ENCODE peak calls at places on chromosomes 6 and 20, in five cellular contexts. J, W, N, C and V are unnamed samples.

GRCh38 chr6:38179300-38179699 is 359.8 kb downstream of the ZFAND3 start:
- DNase-seq in J (no peak), W (no peak), N (no peak), C (no peak), V (no peak)

GRCh38 chr20:8805737-8806442 is 263.0 kb upstream of the PLCB4 start:
- DNase-seq in J (no peak), W (no peak), N (no peak), C (no peak), V (no peak)

GRCh38 chr6:87555506-87555905 is 34.3 kb downstream of the RARS2 start:
- DNase-seq in J (no peak), W (no peak), N (no peak), C (no peak), V (no peak)

GRCh38 chr6:108782231-108783041 is 65.8 kb upstream of the ARMC2 start:
- DNase-seq in J (peak; percentile 89), W (peak; percentile 92), N (peak; percentile 88), C (peak; percentile 89), V (no peak)

GRCh38 chr6:168208854-168209253 is 110.7 kb downstream of the DACT2 start:
- DNase-seq in J (no peak), W (peak; percentile 94), N (no peak), C (peak; percentile 21), V (no peak)

GRCh38 chr20:46040902-46041535 is 12.0 kb downstream of the SLC12A5 start:
- DNase-seq in J (peak; percentile 24), W (peak; percentile 88), N (no peak), C (peak; percentile 75), V (no peak)

GRCh38 chr6:105759946-105760345 is 326.2 kb upstream of the PRDM1 start:
- DNase-seq in J (no peak), W (no peak), N (no peak), C (no peak), V (no peak)

GRCh38 chr6:157599191-157599590 is 218.2 kb downstream of the ZDHHC14 start:
- DNase-seq in J (no peak), W (no peak), N (no peak), C (no peak), V (no peak)

GRCh38 chr6:157314705-157315321 is 8.5 kb downstream of the TMEM242 start:
- DNase-seq in J (peak; percentile 41), W (peak; percentile 83), N (peak; percentile 69), C (peak; percentile 79), V (peak; percentile 42)

GRCh38 chr6:143060806-143061596 is at the start of gene AIG1:
- DNase-seq in J (peak; percentile 68), W (peak; percentile 73), N (peak; percentile 93), C (peak; percentile 39), V (no peak)

GRCh38 chr6:151215999-151216398 is 23.8 kb upstream of the AKAP12 start:
- DNase-seq in J (no peak), W (peak; percentile 29), N (no peak), C (no peak), V (no peak)

GRCh38 chr6:28258877-28259777 is at the start of gene NKAPL:
- DNase-seq in J (no peak), W (peak; percentile 61), N (no peak), C (no peak), V (no peak)

GRCh38 chr20:23152308-23152892 is 66.3 kb upstream of the CD93 start:
- DNase-seq in J (peak; percentile 56), W (no peak), N (no peak), C (peak; percentile 93), V (no peak)

GRCh38 chr6:26305097-26305841 is 59.7 kb upstream of the BTN3A2 start:
- DNase-seq in J (peak; percentile 66), W (peak; percentile 80), N (no peak), C (peak; percentile 95), V (no peak)

GRCh38 chr6:74863968-74864367 is 341.9 kb downstream of the COL12A1 start:
- DNase-seq in J (no peak), W (no peak), N (no peak), C (no peak), V (no peak)

GRCh38 chr6:27452496-27452897 is 20.4 kb downstream of the ZNF184 start:
- DNase-seq in J (no peak), W (no peak), N (no peak), C (no peak), V (no peak)

GRCh38 chr6:118905851-118906250 is 11.9 kb downstream of the ASF1A start:
- DNase-seq in J (no peak), W (no peak), N (no peak), C (no peak), V (no peak)

GRCh38 chr6:129498950-129499870 is 210.8 kb downstream of the ARHGAP18 start:
- DNase-seq in J (peak; percentile 32), W (peak; percentile 80), N (peak; percentile 9), C (peak; percentile 72), V (no peak)
- TF ChIP-seq REST in J (no peak), W (no peak), N (no peak), C (no peak), V (no peak)

DNA sequence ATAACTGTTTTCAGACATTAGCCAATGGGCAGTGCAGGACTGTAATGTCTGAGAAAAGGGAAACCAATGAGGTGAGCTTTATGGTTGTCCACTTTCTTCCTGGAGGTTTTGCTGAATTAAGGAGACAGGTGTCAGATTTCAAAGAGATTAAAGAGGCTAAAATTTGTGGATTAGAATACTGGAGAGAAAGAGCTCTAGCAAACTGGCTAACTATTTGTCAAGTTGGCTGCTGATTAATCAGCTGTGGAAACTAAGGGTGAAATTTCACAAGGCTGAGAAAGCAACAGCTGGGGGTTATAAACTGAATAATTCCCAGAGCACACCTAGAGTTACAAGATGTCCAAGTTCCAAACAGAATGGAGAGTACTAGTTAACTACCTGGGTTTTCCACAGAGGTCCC is 198.9 kb downstream of the TBC1D32 start:
- DNase-seq in J (no peak), W (no peak), N (no peak), C (no peak), V (no peak)
- TF ChIP-seq POLR2AphosphoS5 in J (no peak), W (no peak), N (no peak), C (no peak), V (no peak)

DNA sequence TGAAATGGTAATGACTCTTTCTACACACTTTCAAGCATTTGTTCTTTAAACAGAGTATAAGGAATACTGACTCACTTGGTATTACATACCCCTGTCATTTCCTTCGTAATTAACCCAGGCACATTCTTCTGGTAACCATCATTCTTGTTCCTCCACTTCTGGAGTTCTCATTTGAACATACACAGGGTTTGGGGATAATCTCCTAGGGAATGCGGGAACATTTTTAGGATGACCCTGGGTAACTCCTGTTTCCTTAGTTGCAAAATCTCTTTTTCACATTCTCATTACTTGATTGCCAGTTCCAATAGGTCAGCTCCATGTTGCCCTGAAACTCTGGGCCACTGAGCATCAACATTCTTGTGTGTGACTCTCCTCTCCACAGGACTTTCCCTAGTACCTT is 51.5 kb upstream of the E2F3 start:
- DNase-seq in J (no peak), W (no peak), N (no peak), C (no peak), V (no peak)
- TF ChIP-seq REST in J (no peak), W (no peak), N (no peak), C (no peak), V (no peak)

DNA sequence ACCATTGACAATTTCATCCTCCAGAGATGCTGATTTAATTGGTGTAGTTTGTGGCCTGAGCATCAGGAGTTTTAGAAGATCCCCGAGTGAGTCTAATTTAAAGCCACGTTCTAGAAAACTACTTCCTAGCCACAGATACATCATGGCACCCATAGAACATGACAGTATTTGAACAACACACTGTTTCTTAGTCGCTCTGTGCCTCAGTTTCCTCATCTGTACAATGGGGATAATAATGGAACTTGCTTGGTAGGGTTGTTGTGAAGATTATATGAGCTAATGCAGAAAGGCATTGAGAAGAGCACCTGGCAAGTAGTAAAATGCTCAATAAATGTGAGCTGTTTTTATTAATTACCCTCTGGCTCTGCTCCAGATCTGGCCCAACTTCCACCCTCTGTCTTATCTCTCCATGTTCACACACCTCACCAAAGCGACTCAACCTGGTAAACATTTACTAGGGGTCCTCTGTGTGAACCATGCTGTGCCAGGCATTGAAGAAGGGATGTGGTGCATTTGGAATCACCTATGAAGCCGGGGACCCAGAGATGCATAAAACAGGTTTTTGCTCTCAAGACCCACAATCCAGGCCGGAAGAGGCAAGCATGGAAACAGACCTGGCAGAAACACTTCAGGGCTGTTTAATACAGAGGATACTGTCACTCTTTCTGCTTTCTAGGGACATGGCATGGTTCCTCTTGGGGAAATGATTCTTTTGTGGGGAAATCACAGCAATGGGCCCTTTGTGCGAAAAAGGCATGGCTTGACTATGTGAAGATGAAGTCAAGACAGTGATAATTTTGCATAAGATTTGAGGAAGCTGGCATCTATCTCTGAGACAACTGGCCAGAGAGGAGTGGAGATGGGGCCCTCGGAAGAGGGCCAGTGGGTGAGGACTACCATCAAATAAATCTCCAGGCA is 16.2 kb upstream of the MRPS18A start:
- DNase-seq in J (no peak), W (no peak), N (no peak), C (no peak), V (no peak)
- TF ChIP-seq POLR2AphosphoS5 in J (no peak), W (no peak), N (no peak), C (no peak), V (no peak)